ENCODE peak calls at places on chromosomes 6 and 20, in six cellular contexts. U is HCT116, K is astrocyte of the cerebellum, F is NT2/D1, S is transverse colon, T is AG10803. B is an unnamed sample.

GRCh38 chr6:118843685-118844390 is 50.1 kb upstream of the ASF1A start:
- DNase-seq in U (no peak), K (no peak), F (no peak), S (no peak), T (no peak), B (no peak)

GRCh38 chr6:13398081-13398406 is 69.7 kb upstream of the TBC1D7 start:
- DNase-seq in U (no peak), K (no peak), F (no peak), S (no peak), T (no peak), B (no peak)

GRCh38 chr6:132758689-132759088 is 985 bp upstream of the VNN2 start:
- DNase-seq in U (no peak), K (no peak), F (no peak), S (no peak), T (no peak), B (no peak)

GRCh38 chr6:53750112-53750511 is 44.7 kb upstream of the LRRC1 start:
- DNase-seq in U (no peak), K (no peak), F (no peak), S (no peak), T (no peak), B (no peak)

GRCh38 chr6:142429195-142429594 is 127.4 kb downstream of the ADGRG6 start:
- DNase-seq in U (no peak), K (no peak), F (no peak), S (no peak), T (no peak), B (peak)

GRCh38 chr6:39753745-39754084 is 28.5 kb upstream of the KIF6 start:
- DNase-seq in U (no peak), K (no peak), F (no peak), S (no peak), T (peak), B (no peak)

GRCh38 chr6:46784535-46784934 is 8.7 kb upstream of the MEP1A start:
- DNase-seq in U (no peak), K (no peak), F (no peak), S (no peak), T (no peak), B (no peak)

GRCh38 chr20:45592574-45593189 is 13.6 kb upstream of the WFDC8 start:
- DNase-seq in U (peak), K (no peak), F (peak), S (no peak), T (peak), B (peak)

GRCh38 chr6:436308-437041 is 44.9 kb downstream of the IRF4 start:
- DNase-seq in U (peak), K (peak), F (no peak), S (no peak), T (peak), B (peak)

GRCh38 chr6:83708546-83708969 is 343 bp downstream of the SNAP91 start:
- DNase-seq in U (no peak), K (no peak), F (no peak), S (no peak), T (no peak), B (no peak)

GRCh38 chr20:51017313-51017712 is 5.6 kb downstream of the KCNG1 start:
- DNase-seq in U (no peak), K (no peak), F (no peak), S (no peak), T (no peak), B (no peak)

GRCh38 chr6:148501178-148501590 is 158.5 kb downstream of the SASH1 start:
- DNase-seq in U (peak), K (peak), F (no peak), S (peak), T (peak), B (peak)

GRCh38 chr20:60477958-60478357 is 519.7 kb downstream of the CDH26 start:
- DNase-seq in U (no peak), K (no peak), F (no peak), S (no peak), T (no peak), B (no peak)

GRCh38 chr20:45822863-45823262 is 4.2 kb downstream of the TNNC2 start:
- DNase-seq in U (no peak), K (no peak), F (no peak), S (peak), T (peak), B (peak)

GRCh38 chr6:140050232-140050995 is 676.0 kb upstream of the CITED2 start:
- DNase-seq in U (no peak), K (no peak), F (no peak), S (no peak), T (peak), B (peak)

GRCh38 chr6:81486234-81486633 is 266.2 kb downstream of the TENT5A start:
- DNase-seq in U (no peak), K (no peak), F (no peak), S (no peak), T (no peak), B (no peak)

GRCh38 chr20:64036346-64037198 is 590 bp downstream of the C20orf204 start:
- DNase-seq in U (no peak), K (no peak), F (no peak), S (no peak), T (no peak), B (no peak)

GRCh38 chr6:90611996-90612690 is 25.3 kb upstream of the MAP3K7 start:
- DNase-seq in U (no peak), K (no peak), F (no peak), S (no peak), T (no peak), B (no peak)

GRCh38 chr6:90458353-90459224 is 128.3 kb downstream of the MAP3K7 start:
- DNase-seq in U (no peak), K (no peak), F (no peak), S (no peak), T (no peak), B (no peak)

GRCh38 chr6:166456360-166457156 is 73.8 kb upstream of the MPC1 start:
- DNase-seq in U (no peak), K (peak), F (peak), S (peak), T (no peak), B (peak)

GRCh38 chr20:19932170-19932667 is 84.9 kb upstream of the NAA20 start:
- DNase-seq in U (no peak), K (peak), F (no peak), S (no peak), T (peak), B (no peak)

GRCh38 chr6:31630177-31630934 is 9.8 kb downstream of the PRRC2A start:
- DNase-seq in U (no peak), K (no peak), F (no peak), S (no peak), T (no peak), B (no peak)

GRCh38 chr6:150846641-150847040 is 18.9 kb upstream of the MTHFD1L start:
- DNase-seq in U (no peak), K (no peak), F (no peak), S (no peak), T (peak), B (no peak)

GRCh38 chr6:143060354-143060805 is 309 bp upstream of the AIG1 start:
- DNase-seq in U (peak), K (peak), F (peak), S (peak), T (peak), B (peak)

GRCh38 chr6:105510746-105511145 is 107.9 kb upstream of the PREP start:
- DNase-seq in U (no peak), K (no peak), F (no peak), S (no peak), T (peak), B (no peak)

GRCh38 chr6:89984926-89985743 is 90.9 kb downstream of the GJA10 start:
- DNase-seq in U (no peak), K (peak), F (no peak), S (no peak), T (peak), B (no peak)

GRCh38 chr6:87183687-87184086 is 28.3 kb downstream of the ZNF292 start:
- DNase-seq in U (no peak), K (peak), F (no peak), S (no peak), T (peak), B (peak)

GRCh38 chr20:57414867-57415592 is 23.8 kb downstream of the RBM38 start:
- DNase-seq in U (no peak), K (no peak), F (no peak), S (no peak), T (peak), B (peak)

GRCh38 chr6:114092943-114093342 is 122.0 kb upstream of the HDAC2 start:
- DNase-seq in U (no peak), K (no peak), F (no peak), S (no peak), T (no peak), B (no peak)

GRCh38 chr6:128558924-128559323 is 38.5 kb upstream of the PTPRK start:
- DNase-seq in U (no peak), K (no peak), F (no peak), S (no peak), T (no peak), B (no peak)

GRCh38 chr6:54619102-54619501 is 227.5 kb upstream of the FAM83B start:
- DNase-seq in U (no peak), K (no peak), F (no peak), S (no peak), T (no peak), B (no peak)

GRCh38 chr6:31270788-31271640 is 878 bp downstream of the HLA-C start:
- DNase-seq in U (no peak), K (no peak), F (no peak), S (peak), T (peak), B (peak)

GRCh38 chr6:3324262-3324942 is 65.7 kb downstream of the PSMG4 start:
- DNase-seq in U (no peak), K (peak), F (no peak), S (no peak), T (peak), B (peak)

GRCh38 chr6:132887204-132887603 is 72.8 kb downstream of the RPS12 start:
- DNase-seq in U (no peak), K (no peak), F (no peak), S (no peak), T (no peak), B (no peak)

GRCh38 chr20:44959896-44960852 is at the start of gene TOMM34:
- DNase-seq in U (peak), K (peak), F (peak), S (peak), T (peak), B (peak)

GRCh38 chr6:84028350-84028749 is 5.2 kb upstream of the MRAP2 start:
- DNase-seq in U (no peak), K (no peak), F (no peak), S (no peak), T (no peak), B (no peak)

DNA sequence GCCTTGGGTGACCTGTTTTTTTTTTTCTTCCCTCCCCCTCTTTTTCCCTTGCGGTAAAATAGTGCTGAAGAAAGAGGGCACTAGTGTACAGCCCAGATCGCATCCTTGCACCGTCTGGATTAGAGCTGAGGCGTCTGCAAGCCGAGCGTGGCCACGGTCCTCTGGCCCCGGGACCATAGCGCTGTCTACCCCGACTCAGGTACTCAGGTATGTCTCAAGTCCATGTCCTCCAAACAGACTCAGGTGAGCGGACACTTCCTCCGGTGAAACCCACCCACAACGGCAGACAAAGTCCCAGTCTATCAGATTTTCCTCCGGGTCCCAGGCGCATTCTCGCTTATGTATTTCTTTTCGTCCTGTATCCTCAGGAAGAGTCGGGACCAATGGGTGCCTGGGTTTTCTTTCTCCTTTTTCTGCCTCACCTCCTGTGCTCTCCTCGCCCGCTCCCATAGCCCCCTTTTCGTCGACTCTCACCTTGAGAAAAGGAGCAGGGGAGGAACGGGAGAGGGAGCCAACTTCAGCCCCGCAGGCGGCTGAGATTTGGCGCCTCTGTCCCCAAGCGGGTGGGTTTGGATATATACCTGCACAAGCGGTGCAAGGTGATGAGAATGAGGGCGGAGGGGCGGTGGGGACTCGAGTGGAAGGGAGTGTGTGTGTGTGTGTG is 1.1 kb upstream of the GRM1 start:
- DNase-seq in U (no peak), K (no peak), F (no peak), S (peak), T (no peak), B (no peak)
- H3K4me3 ChIP-seq in U (no peak), K (no peak), F (peak), S (no peak), T (no peak), B (no peak)

GRCh38 chr20:49986049-49986448 is 3.3 kb downstream of the SNAI1 start:
- DNase-seq in U (no peak), K (no peak), F (no peak), S (no peak), T (no peak), B (no peak)
- H3K4me3 ChIP-seq in U (no peak), K (peak), F (no peak), S (no peak), T (peak), B (no peak)

DNA sequence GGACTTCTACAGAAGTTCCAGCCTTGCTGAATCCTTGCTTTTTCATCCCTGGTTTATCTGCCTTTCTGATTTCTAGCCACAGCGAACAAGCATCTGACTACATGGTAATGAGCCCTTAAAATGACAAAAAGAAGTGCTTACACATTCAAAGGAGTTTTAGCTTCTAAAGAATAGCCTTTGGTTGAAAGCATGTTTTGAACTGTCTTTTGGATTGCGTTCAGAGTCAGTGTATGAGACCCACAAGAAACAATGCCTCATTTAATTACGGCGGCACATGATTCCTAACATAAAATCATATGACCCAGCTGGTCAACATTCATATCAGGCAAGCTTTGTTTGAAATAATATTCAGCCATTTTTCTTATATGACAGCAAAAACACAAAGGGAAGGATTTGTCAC is 784.2 kb downstream of the KIF16B start:
- DNase-seq in U (no peak), K (no peak), F (peak), S (no peak), T (no peak), B (no peak)
- H3K4me3 ChIP-seq in U (no peak), K (no peak), F (no peak), S (no peak), T (no peak), B (no peak)

GRCh38 chr6:48057611-48058010 is 53.4 kb downstream of the PTCHD4 start:
- DNase-seq in U (no peak), K (no peak), F (no peak), S (no peak), T (no peak), B (no peak)
- H3K4me3 ChIP-seq in U (no peak), K (no peak), F (no peak), S (no peak), T (no peak), B (no peak)

GRCh38 chr6:8402546-8402945 is 32.8 kb downstream of the SLC35B3 start:
- DNase-seq in U (no peak), K (no peak), F (no peak), S (no peak), T (no peak), B (no peak)

GRCh38 chr6:8400663-8401062 is 34.7 kb downstream of the SLC35B3 start:
- DNase-seq in U (no peak), K (no peak), F (no peak), S (no peak), T (no peak), B (peak)
- H3K4me3 ChIP-seq in U (no peak), K (no peak), F (no peak), S (no peak), T (no peak), B (no peak)

B was measured in PC-3.